ENCODE peak calls at places on chromosome 16, in seven cellular contexts. One of them, this sample, is unnamed.

GRCh38 chr16:24568392-24568791 is 29.0 kb downstream of the RBBP6 start:
- DNase-seq in adrenal gland: no peak
- DNase-seq in tibial artery: no peak
- DNase-seq in Panc1: no peak
- DNase-seq in mucosa of descending colon: no peak
- DNase-seq in heart left ventricle: no peak
- DNase-seq in choroid plexus epithelial cell: peak; percentile 58
- DNase-seq in this sample: no peak

GRCh38 chr16:75011634-75012307 is 12.9 kb downstream of the ZNRF1 start:
- DNase-seq in adrenal gland: peak; percentile 62
- DNase-seq in tibial artery: no peak
- DNase-seq in Panc1: no peak
- DNase-seq in mucosa of descending colon: no peak
- DNase-seq in heart left ventricle: no peak
- DNase-seq in choroid plexus epithelial cell: peak; percentile 92
- DNase-seq in this sample: peak; percentile 67

GRCh38 chr16:27315333-27316037 is 1.7 kb downstream of the IL4R start:
- DNase-seq in adrenal gland: peak; percentile 91
- DNase-seq in tibial artery: peak; percentile 78
- DNase-seq in Panc1: no peak
- DNase-seq in mucosa of descending colon: peak; percentile 63
- DNase-seq in heart left ventricle: peak; percentile 68
- DNase-seq in choroid plexus epithelial cell: peak; percentile 59
- DNase-seq in this sample: no peak

GRCh38 chr16:48383204-48383876 is 1.9 kb downstream of the SIAH1 start:
- DNase-seq in adrenal gland: no peak
- DNase-seq in tibial artery: no peak
- DNase-seq in Panc1: no peak
- DNase-seq in mucosa of descending colon: no peak
- DNase-seq in heart left ventricle: no peak
- DNase-seq in choroid plexus epithelial cell: peak; percentile 71
- DNase-seq in this sample: no peak

GRCh38 chr16:50602531-50603205 is 54.5 kb downstream of the NKD1 start:
- DNase-seq in adrenal gland: no peak
- DNase-seq in tibial artery: no peak
- DNase-seq in Panc1: no peak
- DNase-seq in mucosa of descending colon: no peak
- DNase-seq in heart left ventricle: peak; percentile 58
- DNase-seq in choroid plexus epithelial cell: no peak
- DNase-seq in this sample: no peak

GRCh38 chr16:48335961-48336360 is 49.3 kb downstream of the SIAH1 start:
- DNase-seq in adrenal gland: no peak
- DNase-seq in tibial artery: no peak
- DNase-seq in Panc1: no peak
- DNase-seq in mucosa of descending colon: no peak
- DNase-seq in heart left ventricle: no peak
- DNase-seq in choroid plexus epithelial cell: peak; percentile 90
- DNase-seq in this sample: peak; percentile 49

GRCh38 chr16:28977703-28978641 is 3.4 kb downstream of the SPNS1 start:
- DNase-seq in adrenal gland: no peak
- DNase-seq in tibial artery: no peak
- DNase-seq in Panc1: peak; percentile 28
- DNase-seq in mucosa of descending colon: no peak
- DNase-seq in heart left ventricle: no peak
- DNase-seq in choroid plexus epithelial cell: no peak
- DNase-seq in this sample: no peak

GRCh38 chr16:81885976-81886586 is 107.0 kb downstream of the PLCG2 start:
- DNase-seq in adrenal gland: no peak
- DNase-seq in tibial artery: no peak
- DNase-seq in Panc1: no peak
- DNase-seq in mucosa of descending colon: no peak
- DNase-seq in heart left ventricle: no peak
- DNase-seq in choroid plexus epithelial cell: peak; percentile 61
- DNase-seq in this sample: no peak

GRCh38 chr16:11583171-11583570 is 3.5 kb downstream of the LITAF start:
- DNase-seq in adrenal gland: no peak
- DNase-seq in tibial artery: no peak
- DNase-seq in Panc1: no peak
- DNase-seq in mucosa of descending colon: no peak
- DNase-seq in heart left ventricle: no peak
- DNase-seq in choroid plexus epithelial cell: peak; percentile 49
- DNase-seq in this sample: no peak

GRCh38 chr16:13957197-13958078 is 37.5 kb downstream of the ERCC4 start:
- DNase-seq in adrenal gland: peak; percentile 88
- DNase-seq in tibial artery: peak; percentile 82
- DNase-seq in Panc1: peak; percentile 77
- DNase-seq in mucosa of descending colon: peak; percentile 58
- DNase-seq in heart left ventricle: peak; percentile 75
- DNase-seq in choroid plexus epithelial cell: peak; percentile 96
- DNase-seq in this sample: peak; percentile 76

GRCh38 chr16:64250866-64251265 is 871.0 kb downstream of the CDH11 start:
- DNase-seq in adrenal gland: peak; percentile 16
- DNase-seq in tibial artery: no peak
- DNase-seq in Panc1: no peak
- DNase-seq in mucosa of descending colon: no peak
- DNase-seq in heart left ventricle: no peak
- DNase-seq in choroid plexus epithelial cell: peak; percentile 39
- DNase-seq in this sample: no peak

GRCh38 chr16:1532081-1532760 is 1.2 kb upstream of the TMEM204 start:
- DNase-seq in adrenal gland: no peak
- DNase-seq in tibial artery: peak; percentile 92
- DNase-seq in Panc1: no peak
- DNase-seq in mucosa of descending colon: no peak
- DNase-seq in heart left ventricle: peak; percentile 89
- DNase-seq in choroid plexus epithelial cell: no peak
- DNase-seq in this sample: no peak

GRCh38 chr16:35533683-35534082 is 2074.3 kb downstream of the TP53TG3F start:
- DNase-seq in adrenal gland: no peak
- DNase-seq in tibial artery: no peak
- DNase-seq in Panc1: no peak
- DNase-seq in mucosa of descending colon: no peak
- DNase-seq in heart left ventricle: no peak
- DNase-seq in choroid plexus epithelial cell: no peak
- DNase-seq in this sample: no peak

GRCh38 chr16:9929313-9929712 is 252.9 kb downstream of the GRIN2A start:
- DNase-seq in adrenal gland: no peak
- DNase-seq in tibial artery: no peak
- DNase-seq in Panc1: no peak
- DNase-seq in mucosa of descending colon: no peak
- DNase-seq in heart left ventricle: no peak
- DNase-seq in choroid plexus epithelial cell: no peak
- DNase-seq in this sample: no peak
- TF ChIP-seq CTCF in adrenal gland: no peak
- TF ChIP-seq CTCF in tibial artery: no peak
- TF ChIP-seq CTCF in Panc1: no peak
- TF ChIP-seq CTCF in mucosa of descending colon: no peak
- TF ChIP-seq CTCF in heart left ventricle: no peak
- TF ChIP-seq CTCF in choroid plexus epithelial cell: no peak
- TF ChIP-seq CTCF in this sample: no peak

GRCh38 chr16:2928796-2929195 is 17.1 kb downstream of the FLYWCH1 start:
- DNase-seq in adrenal gland: no peak
- DNase-seq in tibial artery: no peak
- DNase-seq in Panc1: no peak
- DNase-seq in mucosa of descending colon: no peak
- DNase-seq in heart left ventricle: no peak
- DNase-seq in choroid plexus epithelial cell: no peak
- DNase-seq in this sample: no peak

GRCh38 chr16:2925951-2926659 is 14.4 kb downstream of the FLYWCH1 start:
- DNase-seq in adrenal gland: no peak
- DNase-seq in tibial artery: no peak
- DNase-seq in Panc1: no peak
- DNase-seq in mucosa of descending colon: no peak
- DNase-seq in heart left ventricle: no peak
- DNase-seq in choroid plexus epithelial cell: no peak
- DNase-seq in this sample: no peak

GRCh38 chr16:2924901-2925820 is 13.4 kb downstream of the FLYWCH1 start:
- DNase-seq in adrenal gland: no peak
- DNase-seq in tibial artery: no peak
- DNase-seq in Panc1: no peak
- DNase-seq in mucosa of descending colon: no peak
- DNase-seq in heart left ventricle: no peak
- DNase-seq in choroid plexus epithelial cell: no peak
- DNase-seq in this sample: no peak

GRCh38 chr16:2929693-2930092 is 18.0 kb downstream of the FLYWCH1 start:
- DNase-seq in adrenal gland: no peak
- DNase-seq in tibial artery: no peak
- DNase-seq in Panc1: no peak
- DNase-seq in mucosa of descending colon: no peak
- DNase-seq in heart left ventricle: no peak
- DNase-seq in choroid plexus epithelial cell: no peak
- DNase-seq in this sample: no peak

GRCh38 chr16:2926660-2927646 is 15.2 kb downstream of the FLYWCH1 start:
- DNase-seq in adrenal gland: peak; percentile 83
- DNase-seq in tibial artery: peak; percentile 89
- DNase-seq in Panc1: no peak
- DNase-seq in mucosa of descending colon: peak; percentile 90
- DNase-seq in heart left ventricle: peak; percentile 90
- DNase-seq in choroid plexus epithelial cell: peak; percentile 90
- DNase-seq in this sample: no peak
- H3K4me3 ChIP-seq in adrenal gland: no peak overlapping the region
- H3K4me3 ChIP-seq in tibial artery: peak overlapping the region; percentile 32
- H3K4me3 ChIP-seq in Panc1: no peak overlapping the region
- H3K4me3 ChIP-seq in mucosa of descending colon: no peak overlapping the region
- H3K4me3 ChIP-seq in heart left ventricle: peak overlapping the region; percentile 41
- H3K4me3 ChIP-seq in choroid plexus epithelial cell: peak overlapping the region; percentile 45
- H3K4me3 ChIP-seq in this sample: peak overlapping the region; percentile 24

DNA sequence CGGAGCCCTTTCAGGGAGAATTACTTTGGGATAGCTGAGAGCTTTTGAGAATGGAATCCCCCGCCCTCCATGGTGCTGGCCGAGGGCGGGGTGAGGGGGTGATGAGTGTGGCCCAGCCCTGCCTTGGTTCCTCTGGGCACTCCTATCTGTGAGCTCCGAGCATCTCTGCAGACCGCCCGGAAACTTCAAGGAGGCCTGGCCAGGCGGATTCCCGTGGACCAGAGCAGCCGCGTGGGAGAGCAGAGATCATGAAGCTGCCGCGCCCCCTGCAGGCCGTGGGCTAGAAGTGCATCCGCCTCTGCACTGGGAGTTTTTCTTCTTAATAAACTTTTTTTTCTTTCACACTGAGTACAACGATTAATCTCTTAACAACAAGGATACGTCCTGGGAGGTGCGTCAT is 392.9 kb upstream of the EEF2KMT start:
- DNase-seq in adrenal gland: peak; percentile 10
- DNase-seq in tibial artery: no peak
- DNase-seq in Panc1: no peak
- DNase-seq in mucosa of descending colon: peak; percentile 73
- DNase-seq in heart left ventricle: no peak
- DNase-seq in choroid plexus epithelial cell: no peak
- DNase-seq in this sample: no peak
- TF ChIP-seq CTCF in adrenal gland: peak; percentile 22
- TF ChIP-seq CTCF in tibial artery: no peak
- TF ChIP-seq CTCF in Panc1: peak; percentile 94
- TF ChIP-seq CTCF in mucosa of descending colon: peak; percentile 80
- TF ChIP-seq CTCF in heart left ventricle: peak; percentile 46
- TF ChIP-seq CTCF in choroid plexus epithelial cell: no peak
- TF ChIP-seq CTCF in this sample: no peak

DNA sequence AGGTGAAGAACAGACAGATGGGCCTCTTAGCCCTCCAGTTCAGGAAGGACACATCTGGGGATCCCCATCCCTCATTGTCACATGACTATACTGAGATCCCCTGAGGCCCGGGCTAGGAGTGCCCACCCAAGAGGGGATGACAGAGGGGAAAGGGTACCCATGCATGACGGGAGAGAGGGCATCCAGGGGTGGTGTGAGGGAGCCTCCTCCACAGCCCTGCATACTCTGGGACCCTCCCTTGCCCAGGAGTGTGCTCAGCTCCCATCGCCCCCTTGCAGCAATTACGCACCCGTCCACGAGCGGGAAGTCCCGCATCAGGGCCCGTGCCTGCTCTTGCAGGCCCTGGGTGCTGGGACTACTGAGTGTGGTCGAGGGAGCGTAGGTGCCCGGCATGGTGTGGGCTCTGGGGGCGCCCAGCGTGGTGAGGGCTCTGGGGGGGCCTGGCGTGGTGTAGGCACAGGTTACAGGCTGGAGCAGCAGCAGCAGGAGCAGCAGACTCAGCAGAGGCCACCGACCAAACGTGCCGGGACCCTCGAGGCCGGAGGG is 6.5 kb downstream of the DPEP2 start:
- DNase-seq in adrenal gland: no peak
- DNase-seq in tibial artery: no peak
- DNase-seq in Panc1: no peak
- DNase-seq in mucosa of descending colon: no peak
- DNase-seq in heart left ventricle: no peak
- DNase-seq in choroid plexus epithelial cell: no peak
- DNase-seq in this sample: no peak
- H3K4me3 ChIP-seq in adrenal gland: no peak overlapping the region
- H3K4me3 ChIP-seq in tibial artery: peak overlapping the region; percentile 50
- H3K4me3 ChIP-seq in Panc1: no peak overlapping the region
- H3K4me3 ChIP-seq in mucosa of descending colon: no peak overlapping the region
- H3K4me3 ChIP-seq in heart left ventricle: peak overlapping the region; percentile 51
- H3K4me3 ChIP-seq in choroid plexus epithelial cell: no peak overlapping the region
- H3K4me3 ChIP-seq in this sample: no peak overlapping the region

GRCh38 chr16:30065943-30066881 is 652 bp downstream of the ALDOA start:
- DNase-seq in adrenal gland: peak; percentile 45
- DNase-seq in tibial artery: no peak
- DNase-seq in Panc1: no peak
- DNase-seq in mucosa of descending colon: no peak
- DNase-seq in heart left ventricle: no peak
- DNase-seq in choroid plexus epithelial cell: peak; percentile 74
- DNase-seq in this sample: no peak
- TF ChIP-seq CTCF in adrenal gland: no peak
- TF ChIP-seq CTCF in tibial artery: no peak
- TF ChIP-seq CTCF in Panc1: no peak
- TF ChIP-seq CTCF in mucosa of descending colon: no peak
- TF ChIP-seq CTCF in heart left ventricle: no peak
- TF ChIP-seq CTCF in choroid plexus epithelial cell: no peak
- TF ChIP-seq CTCF in this sample: no peak

GRCh38 chr16:65772134-65772732 is 594.3 kb upstream of the CDH5 start:
- DNase-seq in adrenal gland: no peak
- DNase-seq in tibial artery: no peak
- DNase-seq in Panc1: no peak
- DNase-seq in mucosa of descending colon: no peak
- DNase-seq in heart left ventricle: no peak
- DNase-seq in choroid plexus epithelial cell: no peak
- DNase-seq in this sample: no peak
- H3K4me3 ChIP-seq in adrenal gland: no peak overlapping the region
- H3K4me3 ChIP-seq in tibial artery: no peak overlapping the region
- H3K4me3 ChIP-seq in Panc1: no peak overlapping the region
- H3K4me3 ChIP-seq in mucosa of descending colon: no peak overlapping the region
- H3K4me3 ChIP-seq in heart left ventricle: no peak overlapping the region
- H3K4me3 ChIP-seq in choroid plexus epithelial cell: no peak overlapping the region
- H3K4me3 ChIP-seq in this sample: no peak overlapping the region

DNA sequence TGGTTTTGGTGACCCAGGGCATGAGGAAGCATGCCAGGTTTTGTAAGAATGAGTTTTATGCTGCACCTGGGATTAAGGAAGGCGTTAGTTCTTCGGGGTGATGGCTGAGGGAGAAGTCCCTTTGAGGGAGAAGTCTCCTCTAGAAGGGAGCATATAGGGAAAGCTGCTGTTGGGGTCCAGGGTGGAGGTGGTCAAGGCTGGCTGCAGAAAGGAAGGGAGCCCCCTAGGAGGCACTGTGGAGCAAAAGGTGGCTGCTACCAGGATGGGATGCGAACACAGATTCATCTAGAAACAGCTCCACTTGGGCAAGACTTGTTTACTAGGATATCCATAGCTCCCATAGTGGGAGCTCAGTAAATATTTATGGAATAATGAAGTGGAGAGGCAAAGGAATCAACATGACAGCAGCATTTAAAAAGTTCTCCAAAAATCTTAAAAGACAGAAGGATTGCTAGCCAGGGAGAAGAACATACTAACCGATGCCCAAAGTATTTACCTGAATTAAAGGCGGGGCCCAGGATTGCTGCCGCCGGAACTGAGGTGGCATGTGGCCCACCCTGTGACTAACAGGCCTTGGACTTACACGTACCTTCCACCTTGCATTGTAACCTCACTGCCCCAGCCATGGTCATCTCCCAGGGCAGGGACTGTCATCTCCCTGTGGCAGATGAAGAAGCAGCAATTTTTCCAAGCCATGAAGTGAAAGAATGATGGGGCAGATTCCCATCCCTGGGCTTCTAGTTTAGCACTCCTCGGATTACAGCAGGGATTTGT is 7.1 kb upstream of the LPCAT2 start:
- DNase-seq in adrenal gland: no peak
- DNase-seq in tibial artery: no peak
- DNase-seq in Panc1: no peak
- DNase-seq in mucosa of descending colon: no peak
- DNase-seq in heart left ventricle: no peak
- DNase-seq in choroid plexus epithelial cell: no peak
- DNase-seq in this sample: no peak
- TF ChIP-seq CTCF in adrenal gland: no peak
- TF ChIP-seq CTCF in tibial artery: no peak
- TF ChIP-seq CTCF in Panc1: peak; percentile 57
- TF ChIP-seq CTCF in mucosa of descending colon: no peak
- TF ChIP-seq CTCF in heart left ventricle: no peak
- TF ChIP-seq CTCF in choroid plexus epithelial cell: peak; percentile 56
- TF ChIP-seq CTCF in this sample: peak; percentile 33

This sample was measured in AG04449.